ENCODE peak calls at places on chromosomes 7 and 10, in six cellular contexts. One of them, this sample, is unnamed.

GRCh38 chr10:70201105-70201504 is 30.8 kb upstream of the SAR1A start:
- DNase-seq in cardiac fibroblast: no peak
- DNase-seq in NCI-H1092 treated with DMSO at 0.1 percent for 48 hours: no peak
- DNase-seq in esophagus squamous epithelium: no peak
- DNase-seq in GM12892: no peak
- DNase-seq in activated CD8-positive, alpha-beta memory T cell treated with anti-CD3 and anti-CD28 coated beads for 4 hours: no peak
- DNase-seq in this sample: no peak

GRCh38 chr7:13908667-13909382 is 80.6 kb downstream of the ETV1 start:
- DNase-seq in cardiac fibroblast: no peak
- DNase-seq in esophagus squamous epithelium: no peak
- DNase-seq in activated CD8-positive, alpha-beta memory T cell treated with anti-CD3 and anti-CD28 coated beads for 4 hours: no peak
- DNase-seq in NCI-H1092 treated with DMSO at 0.1 percent for 48 hours: no peak
- DNase-seq in GM12892: no peak
- DNase-seq in this sample: no peak

GRCh38 chr10:133467286-133467911 is 13.7 kb downstream of the SCART1 start:
- DNase-seq in cardiac fibroblast: no peak
- DNase-seq in esophagus squamous epithelium: no peak
- DNase-seq in activated CD8-positive, alpha-beta memory T cell treated with anti-CD3 and anti-CD28 coated beads for 4 hours: no peak
- DNase-seq in NCI-H1092 treated with DMSO at 0.1 percent for 48 hours: no peak
- DNase-seq in GM12892: no peak
- DNase-seq in this sample: no peak

GRCh38 chr7:113582471-113582870 is 336.3 kb downstream of the PPP1R3A start:
- DNase-seq in activated CD8-positive, alpha-beta memory T cell treated with anti-CD3 and anti-CD28 coated beads for 4 hours: no peak
- DNase-seq in cardiac fibroblast: no peak
- DNase-seq in NCI-H1092 treated with DMSO at 0.1 percent for 48 hours: no peak
- DNase-seq in esophagus squamous epithelium: no peak
- DNase-seq in GM12892: no peak
- DNase-seq in this sample: no peak

GRCh38 chr10:79250259-79250658 is 97.0 kb upstream of the PPIF start:
- DNase-seq in GM12892: peak
- DNase-seq in cardiac fibroblast: no peak
- DNase-seq in NCI-H1092 treated with DMSO at 0.1 percent for 48 hours: no peak
- DNase-seq in activated CD8-positive, alpha-beta memory T cell treated with anti-CD3 and anti-CD28 coated beads for 4 hours: no peak
- DNase-seq in esophagus squamous epithelium: no peak
- DNase-seq in this sample: no peak

GRCh38 chr7:30974605-30975256 is 11.0 kb downstream of the GHRHR start:
- DNase-seq in GM12892: peak
- DNase-seq in NCI-H1092 treated with DMSO at 0.1 percent for 48 hours: peak
- DNase-seq in cardiac fibroblast: peak
- DNase-seq in esophagus squamous epithelium: no peak
- DNase-seq in activated CD8-positive, alpha-beta memory T cell treated with anti-CD3 and anti-CD28 coated beads for 4 hours: no peak
- DNase-seq in this sample: peak

GRCh38 chr7:96689414-96689813 is 20.2 kb downstream of the SEM1 start:
- DNase-seq in esophagus squamous epithelium: no peak
- DNase-seq in cardiac fibroblast: no peak
- DNase-seq in activated CD8-positive, alpha-beta memory T cell treated with anti-CD3 and anti-CD28 coated beads for 4 hours: no peak
- DNase-seq in GM12892: no peak
- DNase-seq in NCI-H1092 treated with DMSO at 0.1 percent for 48 hours: no peak
- DNase-seq in this sample: no peak

GRCh38 chr10:93844979-93845626 is 48.7 kb upstream of the SLC35G1 start:
- DNase-seq in NCI-H1092 treated with DMSO at 0.1 percent for 48 hours: no peak
- DNase-seq in GM12892: no peak
- DNase-seq in activated CD8-positive, alpha-beta memory T cell treated with anti-CD3 and anti-CD28 coated beads for 4 hours: no peak
- DNase-seq in esophagus squamous epithelium: no peak
- DNase-seq in cardiac fibroblast: no peak
- DNase-seq in this sample: no peak

GRCh38 chr7:73612598-73613269 is 11.6 kb downstream of the MLXIPL start:
- DNase-seq in NCI-H1092 treated with DMSO at 0.1 percent for 48 hours: no peak
- DNase-seq in GM12892: no peak
- DNase-seq in cardiac fibroblast: peak
- DNase-seq in activated CD8-positive, alpha-beta memory T cell treated with anti-CD3 and anti-CD28 coated beads for 4 hours: no peak
- DNase-seq in esophagus squamous epithelium: no peak
- DNase-seq in this sample: peak

GRCh38 chr7:125828153-125828690 is 898.6 kb upstream of the POT1 start:
- DNase-seq in activated CD8-positive, alpha-beta memory T cell treated with anti-CD3 and anti-CD28 coated beads for 4 hours: no peak
- DNase-seq in cardiac fibroblast: no peak
- DNase-seq in esophagus squamous epithelium: no peak
- DNase-seq in NCI-H1092 treated with DMSO at 0.1 percent for 48 hours: no peak
- DNase-seq in GM12892: no peak
- DNase-seq in this sample: no peak

GRCh38 chr10:121129266-121129665 is 278.1 kb downstream of the WDR11 start:
- DNase-seq in NCI-H1092 treated with DMSO at 0.1 percent for 48 hours: no peak
- DNase-seq in activated CD8-positive, alpha-beta memory T cell treated with anti-CD3 and anti-CD28 coated beads for 4 hours: no peak
- DNase-seq in esophagus squamous epithelium: no peak
- DNase-seq in GM12892: no peak
- DNase-seq in cardiac fibroblast: no peak
- DNase-seq in this sample: no peak

GRCh38 chr7:30584970-30585369 is 9.7 kb upstream of the GARS1 start:
- DNase-seq in activated CD8-positive, alpha-beta memory T cell treated with anti-CD3 and anti-CD28 coated beads for 4 hours: no peak
- DNase-seq in cardiac fibroblast: no peak
- DNase-seq in esophagus squamous epithelium: no peak
- DNase-seq in NCI-H1092 treated with DMSO at 0.1 percent for 48 hours: no peak
- DNase-seq in GM12892: no peak
- DNase-seq in this sample: no peak

GRCh38 chr10:103739039-103739764 is 116.2 kb downstream of the SH3PXD2A start:
- DNase-seq in cardiac fibroblast: peak
- DNase-seq in activated CD8-positive, alpha-beta memory T cell treated with anti-CD3 and anti-CD28 coated beads for 4 hours: no peak
- DNase-seq in GM12892: no peak
- DNase-seq in esophagus squamous epithelium: no peak
- DNase-seq in NCI-H1092 treated with DMSO at 0.1 percent for 48 hours: no peak
- DNase-seq in this sample: peak

GRCh38 chr7:66558660-66559465 is 69.8 kb upstream of the KCTD7 start:
- DNase-seq in cardiac fibroblast: no peak
- DNase-seq in activated CD8-positive, alpha-beta memory T cell treated with anti-CD3 and anti-CD28 coated beads for 4 hours: no peak
- DNase-seq in NCI-H1092 treated with DMSO at 0.1 percent for 48 hours: no peak
- DNase-seq in esophagus squamous epithelium: no peak
- DNase-seq in GM12892: no peak
- DNase-seq in this sample: no peak

GRCh38 chr10:103673616-103674015 is 180.1 kb downstream of the NEURL1 start:
- DNase-seq in GM12892: no peak
- DNase-seq in NCI-H1092 treated with DMSO at 0.1 percent for 48 hours: no peak
- DNase-seq in activated CD8-positive, alpha-beta memory T cell treated with anti-CD3 and anti-CD28 coated beads for 4 hours: no peak
- DNase-seq in esophagus squamous epithelium: no peak
- DNase-seq in cardiac fibroblast: no peak
- DNase-seq in this sample: no peak

GRCh38 chr10:25766687-25767221 is 167.3 kb upstream of the MYO3A start:
- DNase-seq in NCI-H1092 treated with DMSO at 0.1 percent for 48 hours: no peak
- DNase-seq in cardiac fibroblast: no peak
- DNase-seq in esophagus squamous epithelium: no peak
- DNase-seq in GM12892: no peak
- DNase-seq in activated CD8-positive, alpha-beta memory T cell treated with anti-CD3 and anti-CD28 coated beads for 4 hours: no peak
- DNase-seq in this sample: no peak

GRCh38 chr7:152185514-152185913 is 160.0 kb downstream of the GALNT11 start:
- DNase-seq in GM12892: no peak
- DNase-seq in NCI-H1092 treated with DMSO at 0.1 percent for 48 hours: no peak
- DNase-seq in esophagus squamous epithelium: no peak
- DNase-seq in activated CD8-positive, alpha-beta memory T cell treated with anti-CD3 and anti-CD28 coated beads for 4 hours: no peak
- DNase-seq in cardiac fibroblast: no peak
- DNase-seq in this sample: peak

GRCh38 chr7:24781106-24781505 is 23.8 kb upstream of the GSDME start:
- DNase-seq in GM12892: no peak
- DNase-seq in esophagus squamous epithelium: no peak
- DNase-seq in activated CD8-positive, alpha-beta memory T cell treated with anti-CD3 and anti-CD28 coated beads for 4 hours: no peak
- DNase-seq in NCI-H1092 treated with DMSO at 0.1 percent for 48 hours: no peak
- DNase-seq in cardiac fibroblast: no peak
- DNase-seq in this sample: no peak

GRCh38 chr10:88928254-88928653 is 24.3 kb downstream of the ACTA2 start:
- DNase-seq in cardiac fibroblast: no peak
- DNase-seq in esophagus squamous epithelium: no peak
- DNase-seq in activated CD8-positive, alpha-beta memory T cell treated with anti-CD3 and anti-CD28 coated beads for 4 hours: no peak
- DNase-seq in GM12892: no peak
- DNase-seq in NCI-H1092 treated with DMSO at 0.1 percent for 48 hours: no peak
- DNase-seq in this sample: no peak

GRCh38 chr7:44769381-44770209 is 20.9 kb downstream of the ZMIZ2 start:
- DNase-seq in GM12892: no peak
- DNase-seq in activated CD8-positive, alpha-beta memory T cell treated with anti-CD3 and anti-CD28 coated beads for 4 hours: no peak
- DNase-seq in esophagus squamous epithelium: no peak
- DNase-seq in cardiac fibroblast: peak
- DNase-seq in NCI-H1092 treated with DMSO at 0.1 percent for 48 hours: no peak
- DNase-seq in this sample: peak

GRCh38 chr7:1672851-1673486 is 2.9 kb downstream of the ELFN1 start:
- DNase-seq in NCI-H1092 treated with DMSO at 0.1 percent for 48 hours: no peak
- DNase-seq in cardiac fibroblast: no peak
- DNase-seq in GM12892: no peak
- DNase-seq in activated CD8-positive, alpha-beta memory T cell treated with anti-CD3 and anti-CD28 coated beads for 4 hours: no peak
- DNase-seq in esophagus squamous epithelium: no peak
- DNase-seq in this sample: no peak

GRCh38 chr10:24428410-24428782 is 219.5 kb downstream of the KIAA1217 start:
- DNase-seq in esophagus squamous epithelium: no peak
- DNase-seq in GM12892: no peak
- DNase-seq in cardiac fibroblast: peak
- DNase-seq in NCI-H1092 treated with DMSO at 0.1 percent for 48 hours: no peak
- DNase-seq in activated CD8-positive, alpha-beta memory T cell treated with anti-CD3 and anti-CD28 coated beads for 4 hours: no peak
- DNase-seq in this sample: no peak

GRCh38 chr7:130994378-130995115 is 260.5 kb upstream of the KLF14 start:
- DNase-seq in esophagus squamous epithelium: no peak
- DNase-seq in NCI-H1092 treated with DMSO at 0.1 percent for 48 hours: no peak
- DNase-seq in GM12892: no peak
- DNase-seq in activated CD8-positive, alpha-beta memory T cell treated with anti-CD3 and anti-CD28 coated beads for 4 hours: no peak
- DNase-seq in cardiac fibroblast: no peak
- DNase-seq in this sample: no peak

GRCh38 chr10:3485287-3485686 is 299.7 kb downstream of the KLF6 start:
- DNase-seq in activated CD8-positive, alpha-beta memory T cell treated with anti-CD3 and anti-CD28 coated beads for 4 hours: no peak
- DNase-seq in GM12892: no peak
- DNase-seq in esophagus squamous epithelium: no peak
- DNase-seq in cardiac fibroblast: no peak
- DNase-seq in NCI-H1092 treated with DMSO at 0.1 percent for 48 hours: no peak
- DNase-seq in this sample: no peak

GRCh38 chr10:129849452-129849750 is 114.7 kb downstream of the EBF3 start:
- DNase-seq in activated CD8-positive, alpha-beta memory T cell treated with anti-CD3 and anti-CD28 coated beads for 4 hours: no peak
- DNase-seq in esophagus squamous epithelium: no peak
- DNase-seq in NCI-H1092 treated with DMSO at 0.1 percent for 48 hours: no peak
- DNase-seq in GM12892: no peak
- DNase-seq in cardiac fibroblast: no peak
- DNase-seq in this sample: no peak

GRCh38 chr10:88347022-88347421 is 236.1 kb downstream of the RNLS start:
- DNase-seq in GM12892: no peak
- DNase-seq in activated CD8-positive, alpha-beta memory T cell treated with anti-CD3 and anti-CD28 coated beads for 4 hours: no peak
- DNase-seq in cardiac fibroblast: no peak
- DNase-seq in esophagus squamous epithelium: no peak
- DNase-seq in NCI-H1092 treated with DMSO at 0.1 percent for 48 hours: no peak
- DNase-seq in this sample: peak

GRCh38 chr7:138755831-138756590 is 41.8 kb upstream of the TMEM213 start:
- DNase-seq in activated CD8-positive, alpha-beta memory T cell treated with anti-CD3 and anti-CD28 coated beads for 4 hours: no peak
- DNase-seq in GM12892: no peak
- DNase-seq in NCI-H1092 treated with DMSO at 0.1 percent for 48 hours: no peak
- DNase-seq in cardiac fibroblast: no peak
- DNase-seq in esophagus squamous epithelium: no peak
- DNase-seq in this sample: no peak

GRCh38 chr7:113705439-113705838 is 213.4 kb downstream of the PPP1R3A start:
- DNase-seq in activated CD8-positive, alpha-beta memory T cell treated with anti-CD3 and anti-CD28 coated beads for 4 hours: no peak
- DNase-seq in NCI-H1092 treated with DMSO at 0.1 percent for 48 hours: no peak
- DNase-seq in esophagus squamous epithelium: no peak
- DNase-seq in GM12892: no peak
- DNase-seq in cardiac fibroblast: peak
- DNase-seq in this sample: no peak

GRCh38 chr7:24899905-24900304 is 80.1 kb downstream of the OSBPL3 start:
- DNase-seq in cardiac fibroblast: no peak
- DNase-seq in activated CD8-positive, alpha-beta memory T cell treated with anti-CD3 and anti-CD28 coated beads for 4 hours: no peak
- DNase-seq in NCI-H1092 treated with DMSO at 0.1 percent for 48 hours: no peak
- DNase-seq in esophagus squamous epithelium: no peak
- DNase-seq in GM12892: no peak
- DNase-seq in this sample: no peak